ENCODE peak calls at places on chromosomes 3 and 15, in nine cellular contexts. O, A, S, Q, M, K, G, Z and D are unnamed samples.

GRCh38 chr3:5016218-5017161 is 37.3 kb downstream of the BHLHE40 start:
- DNase-seq in O (no peak), A (peak; percentile 60), S (no peak), Q (peak; percentile 19), M (peak; percentile 40), K (peak; percentile 79), G (no peak), Z (no peak), D (no peak)

GRCh38 chr15:100350434-100351226 is 8.9 kb upstream of the ADAMTS17 start:
- DNase-seq in O (no peak), A (no peak), S (no peak), Q (no peak), M (no peak), K (no peak), G (no peak), Z (no peak), D (peak; percentile 65)

GRCh38 chr3:153338487-153338886 is 176.5 kb downstream of the RAP2B start:
- DNase-seq in O (peak; percentile 15), A (no peak), S (no peak), Q (no peak), M (no peak), K (no peak), G (no peak), Z (no peak), D (peak; percentile 70)

GRCh38 chr3:97917813-97918536 is 54.3 kb downstream of the RIOX2 start:
- DNase-seq in O (peak; percentile 33), A (no peak), S (no peak), Q (no peak), M (no peak), K (no peak), G (no peak), Z (no peak), D (no peak)

GRCh38 chr15:63623231-63623969 is 26.2 kb downstream of the FBXL22 start:
- DNase-seq in O (no peak), A (no peak), S (no peak), Q (no peak), M (no peak), K (no peak), G (no peak), Z (no peak), D (no peak)

GRCh38 chr3:140467104-140467577 is 210.7 kb upstream of the TRIM42 start:
- DNase-seq in O (no peak), A (no peak), S (no peak), Q (no peak), M (no peak), K (peak; percentile 93), G (no peak), Z (no peak), D (peak; percentile 57)

GRCh38 chr15:67076147-67076843 is 10.9 kb downstream of the SMAD3 start:
- DNase-seq in O (peak; percentile 59), A (no peak), S (no peak), Q (no peak), M (no peak), K (peak; percentile 91), G (peak; percentile 47), Z (no peak), D (peak; percentile 81)

GRCh38 chr3:195882002-195882441 is 26.3 kb downstream of the TNK2 start:
- DNase-seq in O (no peak), A (no peak), S (no peak), Q (no peak), M (no peak), K (no peak), G (no peak), Z (no peak), D (no peak)

GRCh38 chr3:71512000-71512399 is 71.5 kb downstream of the FOXP1 start:
- DNase-seq in O (no peak), A (no peak), S (no peak), Q (peak; percentile 14), M (peak; percentile 38), K (no peak), G (no peak), Z (peak; percentile 20), D (no peak)